ENCODE peak calls at places on chromosome 19, in six cellular contexts. I, H, A, E, M and P are unnamed samples.

GRCh38 chr19:6362351-6362801 is 1.0 kb downstream of the CLPP start:
- DNase-seq in H (no peak), A (no peak), I (peak), M (peak), E (no peak), P (no peak)

GRCh38 chr19:28454083-28454482 is 758.9 kb downstream of the UQCRFS1 start:
- DNase-seq in H (no peak), M (no peak), A (no peak), E (no peak), I (no peak), P (no peak)

GRCh38 chr19:1394252-1395193 is 6.8 kb downstream of the GAMT start:
- DNase-seq in M (no peak), I (no peak), A (no peak), H (no peak), E (no peak), P (no peak)

GRCh38 chr19:8373867-8374813 is 10.2 kb downstream of the ANGPTL4 start:
- DNase-seq in M (no peak), H (no peak), E (no peak), I (no peak), A (peak), P (peak)

GRCh38 chr19:5138606-5139594 is 170.0 kb downstream of the KDM4B start:
- DNase-seq in H (no peak), M (peak), I (no peak), E (no peak), A (peak), P (peak)

GRCh38 chr19:55005684-55006488 is 32.2 kb downstream of the GP6 start:
- DNase-seq in H (peak), M (peak), I (no peak), E (peak), A (peak), P (peak)

GRCh38 chr19:50312967-50313811 is 16.0 kb downstream of the KCNC3 start:
- DNase-seq in H (no peak), I (no peak), E (no peak), M (no peak), A (no peak), P (no peak)

GRCh38 chr19:58563034-58563573 is 4.7 kb upstream of the UBE2M start:
- DNase-seq in H (no peak), M (peak), I (no peak), A (no peak), E (no peak), P (no peak)

GRCh38 chr19:2587001-2587719 is 111.2 kb downstream of the GADD45B start:
- DNase-seq in M (no peak), E (no peak), I (no peak), A (no peak), H (no peak), P (peak)

GRCh38 chr19:49097453-49098288 is 12.4 kb downstream of the SNRNP70 start:
- DNase-seq in E (peak), H (no peak), M (peak), A (peak), I (peak), P (peak)

GRCh38 chr19:4624733-4625362 is 14.5 kb upstream of the TNFAIP8L1 start:
- DNase-seq in A (peak), M (no peak), I (no peak), E (peak), H (no peak), P (peak)

GRCh38 chr19:49333426-49334288 is 1.5 kb upstream of the CD37 start:
- DNase-seq in I (no peak), E (no peak), H (no peak), A (peak), M (peak), P (peak)

GRCh38 chr19:798415-799075 is 1.3 kb downstream of the PTBP1 start:
- DNase-seq in H (no peak), I (no peak), E (no peak), A (no peak), M (no peak), P (peak)

GRCh38 chr19:16025108-16026101 is 50.9 kb upstream of the TPM4 start:
- DNase-seq in H (peak), I (peak), A (peak), E (no peak), M (peak), P (peak)

GRCh38 chr19:17312481-17313113 is 3.2 kb downstream of the DDA1 start:
- DNase-seq in E (no peak), A (no peak), H (no peak), M (no peak), I (no peak), P (no peak)

GRCh38 chr19:3516675-3517207 is 10.6 kb downstream of the FZR1 start:
- DNase-seq in M (peak), H (no peak), A (peak), E (no peak), I (no peak), P (no peak)

GRCh38 chr19:55208880-55209429 is 346 bp downstream of the PTPRH start:
- DNase-seq in E (no peak), A (no peak), I (no peak), H (no peak), M (no peak), P (peak)

GRCh38 chr19:44807652-44808462 is 1.0 kb upstream of the BCAM start:
- DNase-seq in H (no peak), E (no peak), I (peak), M (no peak), A (peak), P (peak)

GRCh38 chr19:3830841-3831589 is 37.8 kb downstream of the ZFR2 start:
- DNase-seq in H (no peak), A (no peak), I (no peak), M (no peak), E (no peak), P (no peak)

GRCh38 chr19:53696951-53697350 is 65.2 kb downstream of the DPRX start:
- DNase-seq in I (no peak), H (peak), M (no peak), A (no peak), E (no peak), P (no peak)

GRCh38 chr19:32691952-32692726 is 518 bp downstream of the NUDT19 start:
- DNase-seq in M (peak), A (peak), E (peak), H (no peak), I (peak), P (peak)

GRCh38 chr19:18541258-18541991 is 1.9 kb downstream of the FKBP8 start:
- DNase-seq in I (no peak), H (no peak), A (no peak), M (peak), E (no peak), P (no peak)

GRCh38 chr19:8355631-8356402 is 8.1 kb upstream of the ANGPTL4 start:
- DNase-seq in I (peak), A (peak), H (peak), M (no peak), E (no peak), P (peak)

GRCh38 chr19:623974-624373 is 9.4 kb downstream of the POLRMT start:
- DNase-seq in A (no peak), I (no peak), H (no peak), M (no peak), E (no peak), P (no peak)

GRCh38 chr19:508204-509150 is 1.2 kb downstream of the TPGS1 start:
- DNase-seq in E (no peak), I (no peak), H (no peak), A (no peak), M (no peak), P (no peak)